ENCODE peak calls at places on chromosomes 7 and 10, in six cellular contexts. M is OCI-LY7, F is astrocyte of the spinal cord, E is fibroblast of pulmonary artery, J is GM06990, K is AG04449. L is an unnamed sample.
A peak's percentile ranks its signal among the peaks of the same experiment; 100 is the strongest.

GRCh38 chr7:73366127-73366526 is 38.2 kb downstream of the FKBP6 start:
- DNase-seq in J (no peak), F (no peak), M (peak; percentile 27), K (no peak), E (no peak), L (peak; percentile 13)

GRCh38 chr7:94497874-94498670 is 11.5 kb upstream of the CASD1 start:
- DNase-seq in M (no peak), K (no peak), E (no peak), J (no peak), F (no peak), L (no peak)

GRCh38 chr10:85622425-85622824 is 744.2 kb downstream of the GRID1 start:
- DNase-seq in J (no peak), E (no peak), K (no peak), M (no peak), F (no peak), L (no peak)

GRCh38 chr7:32025381-32026075 is 44.7 kb downstream of the PDE1C start:
- DNase-seq in M (no peak), F (no peak), J (no peak), E (no peak), K (no peak), L (no peak)

GRCh38 chr10:35752469-35753450 is 110.7 kb upstream of the FZD8 start:
- DNase-seq in E (peak; percentile 38), J (no peak), M (no peak), F (no peak), K (no peak), L (no peak)

GRCh38 chr10:94430705-94431104 is 28.4 kb downstream of the TBC1D12 start:
- DNase-seq in M (no peak), E (peak; percentile 35), K (no peak), J (no peak), F (no peak), L (no peak)

GRCh38 chr10:74145133-74145532 is 5.5 kb downstream of the AP3M1 start:
- DNase-seq in K (peak; percentile 51), E (peak; percentile 84), J (no peak), M (no peak), F (peak; percentile 93), L (no peak)

GRCh38 chr7:125126376-125126775 is 196.8 kb upstream of the POT1 start:
- DNase-seq in F (peak; percentile 47), M (no peak), E (peak; percentile 71), K (no peak), J (no peak), L (no peak)

GRCh38 chr7:11776083-11776482 is 55.9 kb downstream of the THSD7A start:
- DNase-seq in K (no peak), J (no peak), F (no peak), M (no peak), E (no peak), L (no peak)

GRCh38 chr7:50450691-50451051 is 521 bp upstream of the FIGNL1 start:
- DNase-seq in F (no peak), E (no peak), J (no peak), K (no peak), M (no peak), L (peak; percentile 23)

GRCh38 chr7:97307521-97308108 is 190.1 kb downstream of the SDHAF3 start:
- DNase-seq in M (no peak), F (peak; percentile 17), E (peak; percentile 35), J (peak; percentile 22), K (peak; percentile 2), L (no peak)

GRCh38 chr7:20323587-20323986 is 7.1 kb upstream of the ITGB8 start:
- DNase-seq in J (no peak), E (peak; percentile 53), M (no peak), K (no peak), F (no peak), L (no peak)

GRCh38 chr7:98879198-98879988 is 1.1 kb downstream of the TRRAP start:
- DNase-seq in E (no peak), M (peak; percentile 96), F (no peak), K (no peak), J (peak; percentile 51), L (peak; percentile 89)

GRCh38 chr10:124173298-124173900 is 80.0 kb upstream of the CHST15 start:
- DNase-seq in K (no peak), J (no peak), M (no peak), E (no peak), F (no peak), L (no peak)

GRCh38 chr7:149871576-149871975 is 2.2 kb upstream of the ATP6V0E2 start:
- DNase-seq in E (no peak), K (no peak), M (no peak), J (no peak), F (no peak), L (no peak)

GRCh38 chr10:118564652-118565051 is 30.8 kb downstream of the PRLHR start:
- DNase-seq in E (peak; percentile 35), K (no peak), J (no peak), F (no peak), M (no peak), L (no peak)

GRCh38 chr7:140726304-140726703 is 29.8 kb downstream of the NDUFB2 start:
- DNase-seq in J (no peak), F (peak; percentile 41), M (peak; percentile 24), E (peak; percentile 42), K (no peak), L (peak; percentile 12)

GRCh38 chr10:28254290-28254985 is 48.4 kb downstream of the MPP7 start:
- DNase-seq in K (peak; percentile 52), E (peak; percentile 25), F (peak; percentile 62), J (no peak), M (no peak), L (no peak)

GRCh38 chr10:6044651-6045599 is 17.2 kb downstream of the IL2RA start:
- DNase-seq in E (no peak), F (no peak), J (peak; percentile 45), K (no peak), M (peak; percentile 40), L (peak; percentile 72)

GRCh38 chr10:5369362-5370158 is 4.8 kb downstream of the UCN3 start:
- DNase-seq in K (no peak), F (no peak), E (no peak), J (no peak), M (no peak), L (no peak)

GRCh38 chr10:93294004-93294403 is 188.1 kb downstream of the MYOF start:
- DNase-seq in K (no peak), M (no peak), J (no peak), F (no peak), E (no peak), L (no peak)

GRCh38 chr7:94044806-94045205 is 40.7 kb upstream of the BET1 start:
- DNase-seq in K (no peak), F (no peak), E (no peak), M (no peak), J (peak; percentile 42), L (peak; percentile 74)

GRCh38 chr7:98911936-98912335 is 33.6 kb downstream of the TRRAP start:
- DNase-seq in F (no peak), K (no peak), J (no peak), M (no peak), E (no peak), L (no peak)

GRCh38 chr10:4532976-4533375 is 293.0 kb upstream of the AKR1E2 start:
- DNase-seq in F (no peak), M (no peak), K (no peak), E (peak; percentile 40), J (no peak), L (no peak)

GRCh38 chr10:95289003-95289920 is 1.5 kb downstream of the PDLIM1 start:
- DNase-seq in K (no peak), J (no peak), E (peak; percentile 51), M (peak; percentile 41), F (no peak), L (peak; percentile 58)

GRCh38 chr7:84914598-84914997 is 272.3 kb downstream of the SEMA3D start:
- DNase-seq in F (no peak), E (no peak), M (no peak), J (no peak), K (no peak), L (peak; percentile 5)
- TF ChIP-seq CTCF in F (no peak), E (peak; percentile 3), M (peak; percentile 17), J (no peak), K (no peak), L (no peak)

DNA sequence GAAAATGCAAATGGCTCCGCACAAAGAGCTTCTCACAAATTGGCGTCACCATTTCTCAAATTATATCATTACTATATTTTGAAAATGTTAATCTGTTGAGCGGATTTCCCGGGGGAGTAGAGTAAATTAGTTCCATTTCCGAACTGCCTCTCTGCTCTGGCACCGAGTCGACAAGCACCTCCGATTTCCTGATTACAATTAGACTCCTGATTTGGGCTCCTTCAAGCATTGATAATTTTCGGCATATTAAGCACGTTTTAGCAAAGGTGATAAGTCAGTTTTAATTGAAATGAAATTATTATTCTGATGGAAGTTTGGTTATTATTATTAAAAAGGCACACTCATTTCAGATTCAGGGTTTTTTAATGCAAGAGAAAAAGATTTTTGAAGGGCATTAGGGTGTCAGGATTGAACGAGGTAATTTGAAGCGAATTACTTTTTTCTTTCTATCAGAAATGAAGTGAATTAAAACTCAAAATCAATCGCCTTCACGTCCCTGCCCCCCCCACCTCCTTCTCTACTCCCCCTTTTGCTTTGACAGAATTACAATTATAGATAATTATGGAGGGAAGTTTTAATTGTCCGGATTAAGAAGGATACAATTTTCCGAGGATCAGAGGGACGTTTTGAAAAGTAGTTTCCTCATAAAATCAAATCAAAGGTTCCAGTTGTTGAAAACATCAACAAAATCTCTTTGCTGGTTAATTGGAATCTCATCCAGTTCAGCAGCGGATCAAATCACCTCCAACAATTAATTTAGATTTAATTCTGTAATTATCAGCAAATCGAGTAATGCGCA is 3.9 kb upstream of the UNCX start:
- DNase-seq in M (no peak), F (no peak), K (no peak), J (no peak), E (no peak), L (no peak)
- H3K4me3 ChIP-seq in M (no peak overlapping the region), F (no peak overlapping the region), K (no peak overlapping the region), J (no peak overlapping the region), E (no peak overlapping the region), L (no peak overlapping the region)

DNA sequence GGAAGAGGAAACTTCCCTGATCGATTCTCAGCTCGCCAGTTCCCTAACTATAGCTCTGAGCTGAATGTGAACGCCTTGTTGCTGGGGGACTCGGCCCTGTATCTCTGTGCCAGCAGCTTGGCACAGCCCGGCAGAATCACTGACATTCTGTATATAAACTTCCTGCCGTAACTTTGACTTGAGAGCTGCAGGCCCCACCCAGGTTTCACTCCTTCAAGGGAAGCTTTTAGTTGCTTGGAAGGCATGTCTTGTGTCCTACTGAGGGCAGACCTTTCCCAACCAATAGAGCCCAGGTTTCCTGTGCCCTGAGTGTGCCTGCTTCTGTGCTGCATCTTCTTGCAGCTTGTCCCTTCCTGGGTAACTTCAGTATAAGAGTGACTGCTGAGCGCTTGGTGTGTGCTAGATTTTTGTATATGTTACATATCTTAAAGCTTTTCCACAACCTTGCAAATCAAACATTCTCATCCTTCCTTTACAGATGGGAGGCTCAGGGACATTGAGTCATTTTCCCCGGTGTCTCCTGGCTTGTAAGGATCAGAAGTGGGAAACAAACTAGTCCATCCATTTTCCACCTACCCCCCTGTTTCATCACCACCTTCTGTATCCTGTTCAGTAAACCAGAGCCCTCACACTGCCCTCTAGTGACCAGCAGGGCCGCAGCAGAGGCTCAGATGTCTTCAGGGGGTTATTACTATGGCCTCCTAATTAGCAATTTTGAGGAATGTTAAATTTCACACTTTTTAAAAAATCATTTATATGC is 225.2 kb upstream of the PRSS58 start:
- DNase-seq in E (peak; percentile 60), J (no peak), K (no peak), F (peak; percentile 51), M (peak; percentile 65), L (peak; percentile 58)
- TF ChIP-seq CTCF in E (peak; percentile 99), J (peak; percentile 96), K (peak; percentile 87), F (peak; percentile 99), M (peak; percentile 94), L (peak; percentile 76)

GRCh38 chr7:132178393-132178765 is 397.9 kb downstream of the PLXNA4 start:
- DNase-seq in F (no peak), K (no peak), M (no peak), E (no peak), J (no peak), L (no peak)
- H3K4me3 ChIP-seq in F (no peak overlapping the region), K (no peak overlapping the region), M (no peak overlapping the region), E (no peak overlapping the region), J (no peak overlapping the region), L (no peak overlapping the region)

L was measured in GM12865.